ENCODE peak calls at places on chromosome 11, in five cellular contexts. B is upper lobe of left lung, N is HepG2, F is K562, R is GM12878. I is an unnamed sample.

GRCh38 chr11:57645716-57646085 is 4.0 kb downstream of the YPEL4 start:
- ATAC-seq in B (no peak), N (no peak), F (no peak), R (peak), I (no peak)

GRCh38 chr11:47412152-47412746 is 3.9 kb downstream of the SLC39A13 start:
- ATAC-seq in B (no peak), N (peak), F (peak), R (peak), I (no peak)

GRCh38 chr11:124605719-124606118 is 5.5 kb upstream of the PANX3 start:
- ATAC-seq in B (peak), N (no peak), F (no peak), R (no peak), I (no peak)

GRCh38 chr11:16789061-16789415 is 50.6 kb downstream of the C11orf58 start:
- ATAC-seq in B (no peak), N (no peak), F (no peak), R (no peak), I (no peak)

GRCh38 chr11:65525659-65526480 is 987 bp downstream of the SCYL1 start:
- ATAC-seq in B (no peak), N (no peak), F (no peak), R (no peak), I (no peak)

GRCh38 chr11:22775248-22775647 is 54.4 kb downstream of the SVIP start:
- ATAC-seq in B (no peak), N (no peak), F (no peak), R (no peak), I (no peak)

GRCh38 chr11:66189031-66189745 is 79.3 kb upstream of the RAB1B start:
- ATAC-seq in B (no peak), N (no peak), F (no peak), R (no peak), I (no peak)

GRCh38 chr11:61181489-61181888 is 20.3 kb upstream of the VPS37C start:
- ATAC-seq in B (no peak), N (no peak), F (no peak), R (no peak), I (no peak)

GRCh38 chr11:43738600-43739409 is 58.3 kb downstream of the HSD17B12 start:
- ATAC-seq in B (peak), N (peak), F (peak), R (peak), I (no peak)

GRCh38 chr11:12215192-12215591 is 104.8 kb downstream of the MICAL2 start:
- ATAC-seq in B (peak), N (no peak), F (no peak), R (peak), I (no peak)

GRCh38 chr11:118398797-118399564 is 2.4 kb upstream of the ATP5MG start:
- ATAC-seq in B (no peak), N (no peak), F (no peak), R (peak), I (no peak)

GRCh38 chr11:65960824-65961266 is 689 bp upstream of the SART1 start:
- ATAC-seq in B (no peak), N (no peak), F (peak), R (peak), I (no peak)

GRCh38 chr11:128244896-128245295 is 342.5 kb downstream of the ETS1 start:
- ATAC-seq in B (no peak), N (no peak), F (no peak), R (no peak), I (no peak)

GRCh38 chr11:59898652-59899051 is 20.1 kb downstream of the OOSP3 start:
- ATAC-seq in B (no peak), N (no peak), F (no peak), R (no peak), I (no peak)

GRCh38 chr11:11836676-11837231 is 5.0 kb upstream of the USP47 start:
- ATAC-seq in B (no peak), N (no peak), F (no peak), R (no peak), I (no peak)

GRCh38 chr11:65821107-65821506 is 12.7 kb upstream of the SNX32 start:
- ATAC-seq in B (no peak), N (peak), F (no peak), R (no peak), I (no peak)

GRCh38 chr11:4647795-4648194 is 4.0 kb downstream of the OR51E1 start:
- ATAC-seq in B (no peak), N (no peak), F (no peak), R (no peak), I (no peak)

DNA sequence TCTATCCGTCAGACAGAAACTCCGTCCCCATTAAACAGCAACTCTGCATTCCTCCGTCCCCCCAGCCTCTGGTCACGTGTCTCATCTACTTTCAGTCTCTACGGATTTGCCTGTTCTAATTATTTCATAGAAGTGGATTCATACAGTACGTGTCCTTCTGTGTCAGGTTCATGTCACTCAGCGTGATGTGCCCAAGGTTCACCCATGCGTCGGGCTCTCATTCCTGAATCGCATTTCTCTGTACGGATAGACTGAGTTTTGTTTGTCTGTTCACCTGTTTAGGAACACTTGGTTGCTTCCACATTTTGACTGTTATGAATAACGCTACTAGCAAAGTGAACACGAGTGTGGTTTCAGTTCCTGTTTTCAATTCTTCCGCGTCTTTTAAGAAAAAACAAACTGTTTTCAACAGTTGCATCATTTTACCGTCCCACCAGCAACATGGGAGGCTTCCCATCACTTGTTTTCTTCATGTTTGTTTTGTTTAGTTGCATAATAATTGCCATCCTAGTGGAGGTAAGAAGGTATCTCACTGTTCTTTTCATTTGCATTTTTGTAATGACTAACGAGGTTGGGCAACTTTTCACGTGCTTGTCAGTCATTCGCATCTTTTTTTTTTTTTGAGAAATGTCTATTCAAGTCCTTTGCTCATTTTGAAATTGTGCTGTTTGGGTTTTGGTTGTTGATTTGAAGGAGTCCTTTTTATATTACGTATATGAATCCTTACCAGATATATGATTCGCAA is 8.9 kb upstream of the NLRP6 start:
- ATAC-seq in B (peak), N (peak), F (peak), R (peak), I (peak)
- TF ChIP-seq EP300 in B (peak), N (no peak), F (peak), R (peak), I (no peak)

DNA sequence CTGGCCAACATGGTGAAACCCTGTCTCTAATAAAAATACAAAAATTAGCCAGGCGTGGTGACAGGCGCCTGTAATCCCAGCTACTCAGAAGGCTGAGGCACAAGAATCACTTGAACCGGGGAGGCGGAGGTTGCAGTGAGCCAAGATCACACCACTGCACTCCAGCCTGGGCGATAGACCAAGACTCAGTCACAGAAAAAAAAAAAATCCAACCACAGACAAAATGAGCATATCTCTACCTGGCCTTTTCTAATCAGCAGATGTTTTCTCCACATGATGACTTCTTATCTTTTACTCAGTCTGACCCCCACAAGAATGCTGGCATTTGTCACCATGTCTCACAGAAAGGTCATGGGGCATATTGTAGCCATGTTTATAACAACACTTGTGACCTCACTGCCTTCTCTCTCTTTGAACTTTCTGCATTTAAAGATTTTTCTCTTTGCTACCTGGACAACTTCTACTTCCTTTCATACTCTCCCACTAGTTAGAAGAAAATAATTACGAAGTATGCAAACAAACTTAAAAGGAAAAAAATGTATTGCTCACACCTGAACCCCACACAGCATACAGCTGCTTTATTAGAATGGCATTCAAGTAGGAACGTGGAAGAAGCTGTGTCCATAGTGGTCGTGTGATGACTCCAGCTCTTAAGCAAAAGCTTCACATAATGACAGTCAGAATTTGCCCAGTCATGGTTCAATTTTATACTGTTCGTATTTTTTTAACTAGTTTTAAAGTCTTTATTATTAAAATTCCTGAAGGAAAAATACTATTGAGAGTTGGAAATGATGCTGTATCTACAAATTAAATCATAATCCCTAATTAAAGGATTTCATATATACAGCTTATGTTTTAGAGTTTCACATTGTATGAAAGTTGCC is 65.4 kb downstream of the ZC3H12C start:
- ATAC-seq in B (no peak), N (no peak), F (no peak), R (no peak), I (no peak)
- TF ChIP-seq POLR2AphosphoS5 in B (no peak), N (no peak), F (no peak), R (no peak), I (no peak)

DNA sequence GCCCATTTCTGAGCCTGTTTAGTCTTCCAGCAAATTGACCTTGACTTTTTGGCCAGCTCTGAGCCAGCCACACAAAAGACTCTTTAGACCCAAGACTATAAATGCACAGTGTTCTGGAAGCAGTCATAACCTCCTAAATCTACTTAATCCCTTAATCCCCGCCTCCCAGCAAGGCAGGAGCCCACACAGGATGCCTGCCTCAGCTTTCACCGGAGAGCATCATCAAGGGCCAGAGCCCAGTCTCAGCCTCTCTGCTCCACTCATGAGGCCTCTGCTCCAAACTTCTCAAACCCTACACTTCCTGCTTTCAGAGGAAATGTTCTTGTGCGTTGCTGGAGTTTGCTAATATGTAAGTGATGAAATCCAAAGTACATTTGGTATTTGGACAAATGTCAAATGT is 57.9 kb upstream of the FSHB start:
- ATAC-seq in B (no peak), N (no peak), F (no peak), R (no peak), I (no peak)
- TF ChIP-seq EP300 in B (no peak), N (no peak), F (no peak), R (no peak), I (no peak)

GRCh38 chr11:35337919-35338316 is 81.4 kb downstream of the SLC1A2 start:
- ATAC-seq in B (no peak), N (no peak), F (no peak), R (no peak), I (no peak)

GRCh38 chr11:35334385-35335090 is 84.8 kb downstream of the SLC1A2 start:
- ATAC-seq in B (no peak), N (no peak), F (no peak), R (peak), I (no peak)

GRCh38 chr11:35337136-35337918 is 82.0 kb downstream of the SLC1A2 start:
- ATAC-seq in B (peak), N (peak), F (peak), R (peak), I (peak)

GRCh38 chr11:35332524-35332923 is 86.8 kb downstream of the SLC1A2 start:
- ATAC-seq in B (no peak), N (no peak), F (no peak), R (no peak), I (no peak)

GRCh38 chr11:35335226-35335625 is 84.1 kb downstream of the SLC1A2 start:
- ATAC-seq in B (no peak), N (no peak), F (no peak), R (no peak), I (no peak)
- TF ChIP-seq POLR2AphosphoS5 in B (no peak), N (no peak), F (no peak), R (no peak), I (no peak)

GRCh38 chr11:27022659-27023251 is 17.9 kb upstream of the BBOX1 start:
- ATAC-seq in B (no peak), N (no peak), F (no peak), R (no peak), I (no peak)
- TF ChIP-seq EP300 in B (no peak), N (no peak), F (no peak), R (no peak), I (no peak)

GRCh38 chr11:117315285-117316196 is 515 bp downstream of the BACE1 start:
- ATAC-seq in B (peak), N (peak), F (no peak), R (peak), I (peak)

GRCh38 chr11:117314840-117315239 is 1.2 kb downstream of the BACE1 start:
- ATAC-seq in B (no peak), N (peak), F (peak), R (peak), I (no peak)

GRCh38 chr11:117318738-117319137 is 2.7 kb upstream of the BACE1 start:
- ATAC-seq in B (no peak), N (no peak), F (no peak), R (no peak), I (no peak)

GRCh38 chr11:117313828-117314768 is 2.0 kb downstream of the BACE1 start:
- ATAC-seq in B (no peak), N (peak), F (peak), R (peak), I (no peak)

GRCh38 chr11:117316197-117316961 is at the start of gene BACE1:
- ATAC-seq in B (peak), N (peak), F (no peak), R (peak), I (peak)
- TF ChIP-seq POLR2AphosphoS5 in B (no peak), N (peak), F (no peak), R (no peak), I (peak)

GRCh38 chr11:45982656-45983470 is 60.4 kb downstream of the LARGE2 start:
- ATAC-seq in B (peak), N (no peak), F (peak), R (no peak), I (peak)
- TF ChIP-seq EP300 in B (no peak), N (no peak), F (peak), R (no peak), I (no peak)

DNA sequence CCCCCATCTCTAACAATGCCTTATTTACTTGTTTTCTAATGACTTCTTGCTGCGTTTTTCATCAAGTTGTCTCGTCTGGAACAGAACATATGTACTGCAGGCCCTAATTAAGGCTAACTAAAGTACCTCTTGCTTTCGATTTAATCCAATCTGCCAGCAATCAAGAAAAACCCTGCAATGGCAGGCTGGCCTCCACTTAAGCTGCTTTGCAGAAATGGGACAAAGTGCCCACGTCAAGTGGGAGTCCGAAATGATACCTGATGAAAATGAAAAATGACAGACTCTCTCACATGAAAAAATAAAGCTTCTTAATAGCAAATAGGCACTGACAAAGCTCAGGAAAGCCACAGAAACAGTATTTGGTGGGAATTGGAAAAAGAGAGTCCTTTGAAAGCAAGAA is 1454.7 kb downstream of the FAM181B start:
- ATAC-seq in B (no peak), N (no peak), F (no peak), R (no peak), I (no peak)
- TF ChIP-seq POLR2AphosphoS5 in B (no peak), N (no peak), F (no peak), R (no peak), I (no peak)

I was measured in gastroesophageal sphincter.